ENCODE peak calls at places on chromosomes 5 and 9, in seven cellular contexts. Y, T, K, G, N, O and H are unnamed samples.

GRCh38 chr9:135221951-135222631 is 134.6 kb downstream of the OLFM1 start:
- DNase-seq in Y (no peak), T (peak), K (no peak), G (no peak), N (peak), O (no peak), H (no peak)

GRCh38 chr9:130823435-130823834 is 11.6 kb upstream of the ABL1 start:
- DNase-seq in Y (no peak), T (no peak), K (no peak), G (peak), N (no peak), O (no peak), H (no peak)

GRCh38 chr5:119328753-119329602 is 26.8 kb upstream of the TNFAIP8 start:
- DNase-seq in Y (no peak), T (no peak), K (no peak), G (peak), N (no peak), O (peak), H (no peak)

GRCh38 chr9:70561805-70562395 is 147.4 kb upstream of the KLF9 start:
- DNase-seq in Y (no peak), T (no peak), K (no peak), G (no peak), N (no peak), O (peak), H (no peak)

GRCh38 chr5:55234171-55234700 is 828 bp upstream of the CCNO start:
- DNase-seq in Y (peak), T (no peak), K (no peak), G (peak), N (no peak), O (no peak), H (peak)

GRCh38 chr9:114894801-114895433 is 35.5 kb downstream of the TNFSF8 start:
- DNase-seq in Y (no peak), T (no peak), K (no peak), G (peak), N (no peak), O (peak), H (no peak)

GRCh38 chr5:96127538-96127937 is 165.9 kb upstream of the ELL2 start:
- DNase-seq in Y (no peak), T (no peak), K (no peak), G (no peak), N (no peak), O (no peak), H (no peak)

GRCh38 chr5:67141644-67142043 is 55.0 kb downstream of the CD180 start:
- DNase-seq in Y (no peak), T (no peak), K (no peak), G (no peak), N (no peak), O (no peak), H (no peak)

GRCh38 chr5:9790276-9790675 is 160.1 kb upstream of the TAS2R1 start:
- DNase-seq in Y (no peak), T (no peak), K (no peak), G (no peak), N (no peak), O (no peak), H (no peak)

GRCh38 chr5:174723979-174724483 is 351 bp upstream of the MSX2 start:
- DNase-seq in Y (peak), T (no peak), K (no peak), G (peak), N (no peak), O (no peak), H (no peak)

GRCh38 chr5:138583984-138584637 is 8.9 kb upstream of the HSPA9 start:
- DNase-seq in Y (no peak), T (no peak), K (no peak), G (no peak), N (no peak), O (no peak), H (peak)

GRCh38 chr9:10265102-10265708 is 347.6 kb downstream of the PTPRD start:
- DNase-seq in Y (no peak), T (no peak), K (no peak), G (peak), N (no peak), O (peak), H (no peak)

GRCh38 chr9:128703616-128704355 is 1.5 kb downstream of the PKN3 start:
- DNase-seq in Y (no peak), T (peak), K (no peak), G (no peak), N (peak), O (no peak), H (no peak)

GRCh38 chr5:114427204-114427603 is 65.3 kb downstream of the KCNN2 start:
- DNase-seq in Y (no peak), T (no peak), K (no peak), G (no peak), N (no peak), O (no peak), H (no peak)

GRCh38 chr5:7245401-7245800 is 150.5 kb upstream of the ADCY2 start:
- DNase-seq in Y (no peak), T (no peak), K (no peak), G (no peak), N (no peak), O (no peak), H (no peak)

GRCh38 chr9:137708590-137709284 is 89.9 kb downstream of the EHMT1 start:
- DNase-seq in Y (no peak), T (no peak), K (no peak), G (no peak), N (no peak), O (no peak), H (peak)

GRCh38 chr5:103587185-103587748 is 24.7 kb upstream of the NUDT12 start:
- DNase-seq in Y (no peak), T (no peak), K (no peak), G (peak), N (no peak), O (no peak), H (no peak)

GRCh38 chr5:95823241-95823737 is 763 bp upstream of the GLRX start:
- DNase-seq in Y (no peak), T (no peak), K (no peak), G (no peak), N (no peak), O (no peak), H (no peak)

GRCh38 chr9:7481570-7481969 is 318.0 kb downstream of the DMAC1 start:
- DNase-seq in Y (no peak), T (no peak), K (no peak), G (no peak), N (no peak), O (no peak), H (no peak)

GRCh38 chr9:68805890-68806517 is 101.0 kb downstream of the PIP5K1B start:
- DNase-seq in Y (no peak), T (no peak), K (no peak), G (no peak), N (no peak), O (no peak), H (no peak)

GRCh38 chr9:112505607-112506006 is 19.0 kb downstream of the KIAA1958 start:
- DNase-seq in Y (no peak), T (no peak), K (no peak), G (no peak), N (no peak), O (no peak), H (no peak)

GRCh38 chr9:113548221-113549041 is 84.9 kb downstream of the RGS3 start:
- DNase-seq in Y (no peak), T (peak), K (peak), G (peak), N (no peak), O (no peak), H (peak)

GRCh38 chr9:22084336-22085035 is 75.4 kb upstream of the CDKN2B start:
- DNase-seq in Y (peak), T (no peak), K (no peak), G (peak), N (no peak), O (peak), H (no peak)

GRCh38 chr9:98610196-98610595 is 98.5 kb downstream of the GABBR2 start:
- DNase-seq in Y (no peak), T (no peak), K (peak), G (peak), N (no peak), O (no peak), H (peak)

GRCh38 chr5:69484891-69485290 is 7.7 kb upstream of the OCLN start:
- DNase-seq in Y (no peak), T (no peak), K (no peak), G (peak), N (no peak), O (no peak), H (peak)

GRCh38 chr5:5544094-5544663 is 121.7 kb downstream of the ICE1 start:
- DNase-seq in Y (no peak), T (no peak), K (no peak), G (no peak), N (no peak), O (no peak), H (peak)

GRCh38 chr5:109688999-109689739 is 558 bp upstream of the MAN2A1 start:
- DNase-seq in Y (peak), T (peak), K (peak), G (peak), N (peak), O (peak), H (peak)

GRCh38 chr9:87810008-87810407 is 72.7 kb upstream of the SPATA31E1 start:
- DNase-seq in Y (no peak), T (no peak), K (no peak), G (no peak), N (no peak), O (no peak), H (no peak)

GRCh38 chr9:87111010-87111409 is 163.7 kb upstream of the GAS1 start:
- DNase-seq in Y (no peak), T (no peak), K (no peak), G (no peak), N (no peak), O (no peak), H (no peak)

GRCh38 chr5:132812949-132813598 is at the start of gene SOWAHA:
- DNase-seq in Y (no peak), T (no peak), K (peak), G (no peak), N (no peak), O (no peak), H (peak)

GRCh38 chr9:121767176-121767769 is 115.8 kb downstream of the DAB2IP start:
- DNase-seq in Y (no peak), T (no peak), K (no peak), G (peak), N (no peak), O (no peak), H (no peak)

GRCh38 chr5:172147857-172148256 is 40.2 kb downstream of the STK10 start:
- DNase-seq in Y (no peak), T (no peak), K (no peak), G (no peak), N (no peak), O (no peak), H (no peak)

DNA sequence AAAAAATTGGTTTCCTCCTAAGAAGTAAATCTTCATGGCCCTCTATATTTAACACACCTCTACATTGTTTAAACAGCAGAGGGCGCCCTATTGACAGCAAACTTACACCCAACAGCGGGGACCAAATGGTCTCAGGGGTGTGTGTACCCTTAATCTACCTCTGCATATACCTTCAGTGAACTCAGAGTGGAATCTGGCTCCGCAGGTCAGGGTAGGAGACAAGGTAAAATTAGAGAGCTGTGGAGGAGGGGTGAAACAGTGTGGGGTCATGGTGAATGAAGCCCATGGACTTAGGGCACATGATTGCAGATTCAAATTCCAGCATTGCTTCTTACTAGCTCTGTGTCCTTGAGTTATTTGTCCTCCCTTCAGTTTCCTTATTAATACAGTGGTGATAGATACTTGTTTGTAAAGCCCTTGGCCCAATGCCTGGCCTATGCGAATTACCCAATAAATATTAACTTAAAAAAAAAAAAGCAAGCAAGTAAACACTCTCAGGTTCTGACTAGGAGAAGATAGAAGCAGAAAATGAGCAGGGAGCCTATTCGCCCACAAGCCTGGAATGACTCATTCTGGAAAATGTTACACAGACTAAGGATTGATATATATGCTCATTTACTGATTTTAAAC is 122.9 kb downstream of the CAVIN4 start:
- DNase-seq in Y (peak), T (no peak), K (no peak), G (no peak), N (no peak), O (no peak), H (no peak)
- TF ChIP-seq CTCF in Y (peak), T (peak), K (no peak), G (peak), N (peak), O (peak), H (no peak)

GRCh38 chr5:35345222-35345621 is 114.9 kb upstream of the PRLR start:
- DNase-seq in Y (no peak), T (no peak), K (no peak), G (no peak), N (no peak), O (no peak), H (no peak)
- TF ChIP-seq CTCF in Y (no peak), T (no peak), K (no peak), G (no peak), N (peak), O (no peak), H (no peak)

GRCh38 chr9:120366646-120367019 is 213.3 kb downstream of the CDK5RAP2 start:
- DNase-seq in Y (peak), T (no peak), K (no peak), G (peak), N (no peak), O (peak), H (peak)
- TF ChIP-seq CTCF in Y (no peak), T (peak), K (no peak), G (peak), N (peak), O (peak), H (peak)

DNA sequence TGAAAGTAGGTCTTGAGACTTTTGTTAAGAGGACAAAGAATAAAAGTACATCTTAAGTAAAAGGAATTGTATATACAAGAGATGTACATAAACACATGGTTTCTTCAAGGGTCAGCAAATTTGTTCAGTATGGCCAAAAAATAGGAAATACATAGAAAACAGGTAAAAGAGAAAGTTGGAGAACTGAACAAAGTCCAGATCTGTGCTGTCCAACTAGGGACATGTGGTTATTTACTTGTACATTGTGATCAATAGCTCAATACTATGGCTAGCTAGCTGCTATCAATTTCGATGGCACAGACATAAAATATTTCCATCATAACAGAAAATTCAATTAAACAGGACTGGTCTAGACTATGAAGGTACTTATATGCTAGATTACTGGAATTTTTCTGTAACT is 92.3 kb downstream of the RAPGEF6 start:
- DNase-seq in Y (no peak), T (no peak), K (no peak), G (no peak), N (no peak), O (no peak), H (no peak)
- TF ChIP-seq CTCF in Y (no peak), T (no peak), K (no peak), G (no peak), N (no peak), O (no peak), H (no peak)

GRCh38 chr5:157917909-157918809 is 59.2 kb upstream of the CLINT1 start:
- DNase-seq in Y (peak), T (peak), K (no peak), G (peak), N (no peak), O (peak), H (peak)
- TF ChIP-seq CTCF in Y (peak), T (peak), K (no peak), G (peak), N (peak), O (peak), H (peak)

DNA sequence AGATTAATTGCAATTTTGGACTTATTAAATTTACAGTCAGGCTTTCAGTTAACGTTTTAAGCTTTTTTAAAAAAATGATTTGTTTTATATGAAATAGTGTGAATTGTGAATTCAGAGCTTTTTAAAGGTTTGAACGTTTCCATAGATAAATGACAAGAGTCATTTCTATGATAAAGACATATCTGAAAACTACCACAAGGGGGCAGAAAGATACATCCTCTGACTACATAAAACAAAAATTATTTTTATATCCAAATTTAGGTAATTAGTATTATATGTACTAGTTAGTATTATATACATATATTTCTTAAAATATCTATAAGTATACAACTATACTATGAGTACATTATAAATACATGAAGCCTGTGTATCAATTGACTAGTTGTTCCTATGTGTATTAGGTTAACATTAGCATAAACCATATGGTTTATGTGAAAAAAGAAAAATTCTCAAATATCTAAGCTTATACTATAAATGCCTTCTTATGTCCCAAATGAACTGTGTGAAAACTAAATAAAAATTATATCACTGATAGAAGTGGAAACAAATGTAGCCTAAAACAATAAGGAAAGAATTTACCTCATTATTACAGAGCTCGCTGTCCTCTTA is 155.2 kb downstream of the MEF2C start:
- DNase-seq in Y (peak), T (no peak), K (no peak), G (peak), N (no peak), O (no peak), H (no peak)
- TF ChIP-seq CTCF in Y (peak), T (peak), K (peak), G (peak), N (peak), O (peak), H (no peak)

DNA sequence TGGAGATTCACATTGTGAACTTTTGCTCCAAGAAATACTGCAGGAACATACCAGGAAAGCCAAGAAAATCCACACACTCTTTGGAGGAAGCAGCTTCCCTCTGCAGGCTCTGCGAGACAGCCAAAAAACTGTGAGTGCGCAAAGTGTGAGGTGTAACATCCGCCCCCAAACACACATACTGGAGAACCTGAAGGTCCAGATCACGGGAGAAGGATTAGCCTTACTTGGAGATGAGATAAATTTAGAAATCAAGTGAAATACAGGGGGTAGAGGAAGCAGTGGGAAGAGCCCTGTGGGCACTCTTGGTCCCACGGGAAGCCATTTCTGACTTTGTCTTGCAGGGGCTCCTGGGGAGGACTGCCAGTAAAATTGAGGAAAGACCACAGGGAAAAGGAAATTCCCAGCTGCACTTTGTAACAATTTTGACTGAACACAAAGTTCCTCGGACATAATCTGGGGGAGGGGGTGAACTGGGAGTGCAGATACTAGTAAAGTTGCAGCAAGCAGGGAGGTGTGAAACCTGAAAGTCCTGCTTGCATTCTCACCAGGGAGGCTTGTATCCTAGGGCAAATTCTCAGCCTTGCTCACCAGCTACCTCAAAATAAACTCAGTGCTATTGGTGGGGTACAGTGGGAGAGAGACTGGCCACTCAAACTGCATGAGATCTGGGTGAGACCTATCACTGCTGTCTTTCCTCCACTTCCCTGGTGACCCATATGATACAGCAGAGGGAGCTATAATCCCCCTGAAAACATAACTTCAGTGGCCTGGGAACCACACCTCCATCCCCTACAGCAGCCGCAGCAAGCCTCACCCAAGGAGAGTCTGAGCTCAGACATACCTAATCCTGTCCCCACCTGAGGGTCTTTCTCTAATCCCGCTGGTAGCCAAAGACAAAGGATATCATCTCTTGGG is 109.1 kb downstream of the ALDH1A1 start:
- DNase-seq in Y (no peak), T (no peak), K (no peak), G (no peak), N (no peak), O (no peak), H (no peak)
- TF ChIP-seq CTCF in Y (peak), T (no peak), K (no peak), G (no peak), N (peak), O (peak), H (no peak)

GRCh38 chr9:93587284-93587650 is 10.9 kb downstream of the PHF2 start:
- DNase-seq in Y (no peak), T (no peak), K (no peak), G (no peak), N (no peak), O (no peak), H (no peak)

GRCh38 chr9:93586290-93587057 is 10.1 kb downstream of the PHF2 start:
- DNase-seq in Y (no peak), T (no peak), K (no peak), G (no peak), N (no peak), O (no peak), H (peak)

GRCh38 chr9:93589688-93590087 is 13.3 kb downstream of the PHF2 start:
- DNase-seq in Y (no peak), T (no peak), K (no peak), G (peak), N (no peak), O (no peak), H (peak)

GRCh38 chr9:93588641-93589609 is 12.5 kb downstream of the PHF2 start:
- DNase-seq in Y (no peak), T (no peak), K (no peak), G (peak), N (no peak), O (no peak), H (no peak)

GRCh38 chr9:93587651-93588347 is 11.4 kb downstream of the PHF2 start:
- DNase-seq in Y (no peak), T (no peak), K (no peak), G (no peak), N (peak), O (no peak), H (no peak)
- TF ChIP-seq CTCF in Y (peak), T (peak), K (no peak), G (peak), N (peak), O (peak), H (no peak)

GRCh38 chr9:123268240-123268949 is at the start of gene STRBP:
- DNase-seq in Y (peak), T (peak), K (peak), G (peak), N (peak), O (peak), H (peak)
- TF ChIP-seq CTCF in Y (no peak), T (no peak), K (no peak), G (no peak), N (peak), O (no peak), H (no peak)